ENCODE peak calls at places on chromosome 1, in four cellular contexts. K is K562, V is GM12878, W is H1. M is an unnamed sample.

GRCh38 chr1:147504801-147505303 is 36.4 kb upstream of the BCL9 start:
- DNase-seq in W (peak; percentile 84), K (peak; percentile 21), V (no peak), M (no peak)

GRCh38 chr1:2541619-2542246 is 11.7 kb upstream of the HES5 start:
- DNase-seq in W (no peak), K (peak; percentile 79), V (no peak), M (no peak)

GRCh38 chr1:153292740-153293479 is 19.8 kb downstream of the PGLYRP3 start:
- DNase-seq in K (peak; percentile 32), W (peak; percentile 61), V (no peak), M (no peak)

GRCh38 chr1:101316276-101316675 is 79.5 kb downstream of the S1PR1 start:
- DNase-seq in K (no peak), V (no peak), W (no peak), M (no peak)

GRCh38 chr1:72284398-72285073 is 2.2 kb upstream of the NEGR1 start:
- DNase-seq in W (peak; percentile 58), K (no peak), V (no peak), M (no peak)

GRCh38 chr1:94095112-94095637 is 25.8 kb downstream of the ABCA4 start:
- DNase-seq in K (no peak), V (no peak), W (no peak), M (no peak)

GRCh38 chr1:117534995-117535467 is 70.8 kb upstream of the TENT5C start:
- DNase-seq in W (peak; percentile 59), V (peak; percentile 28), K (peak; percentile 84), M (peak; percentile 35)

GRCh38 chr1:212161231-212161781 is 123.9 kb upstream of the PPP2R5A start:
- DNase-seq in W (no peak), K (peak; percentile 45), V (peak; percentile 25), M (peak; percentile 13)

GRCh38 chr1:149877211-149877946 is 22.0 kb upstream of the BOLA1 start:
- DNase-seq in W (no peak), K (no peak), V (no peak), M (no peak)

GRCh38 chr1:228851196-228851595 is 115.9 kb downstream of the RHOU start:
- DNase-seq in K (no peak), W (peak; percentile 14), V (no peak), M (no peak)

GRCh38 chr1:201275266-201275666 is 8.0 kb upstream of the PKP1 start:
- DNase-seq in K (no peak), W (no peak), V (no peak), M (peak; percentile 79)

GRCh38 chr1:90724361-90724760 is 7.3 kb upstream of the BARHL2 start:
- DNase-seq in V (no peak), W (peak; percentile 48), K (no peak), M (no peak)

GRCh38 chr1:154714638-154715037 is 106.7 kb upstream of the ADAR start:
- DNase-seq in V (no peak), W (no peak), K (no peak), M (no peak)

GRCh38 chr1:154717467-154718004 is 109.5 kb upstream of the ADAR start:
- DNase-seq in K (no peak), W (no peak), V (no peak), M (no peak)

GRCh38 chr1:154715385-154715784 is 107.4 kb upstream of the ADAR start:
- DNase-seq in K (no peak), V (no peak), W (no peak), M (no peak)

GRCh38 chr1:154716614-154717372 is 108.8 kb upstream of the ADAR start:
- DNase-seq in K (no peak), W (no peak), V (no peak), M (no peak)

GRCh38 chr1:154716012-154716411 is 108.0 kb upstream of the ADAR start:
- DNase-seq in V (no peak), K (no peak), W (no peak), M (no peak)
- TF ChIP-seq POLR2AphosphoS5 in V (no peak), K (no peak), W (no peak), M (no peak)

DNA sequence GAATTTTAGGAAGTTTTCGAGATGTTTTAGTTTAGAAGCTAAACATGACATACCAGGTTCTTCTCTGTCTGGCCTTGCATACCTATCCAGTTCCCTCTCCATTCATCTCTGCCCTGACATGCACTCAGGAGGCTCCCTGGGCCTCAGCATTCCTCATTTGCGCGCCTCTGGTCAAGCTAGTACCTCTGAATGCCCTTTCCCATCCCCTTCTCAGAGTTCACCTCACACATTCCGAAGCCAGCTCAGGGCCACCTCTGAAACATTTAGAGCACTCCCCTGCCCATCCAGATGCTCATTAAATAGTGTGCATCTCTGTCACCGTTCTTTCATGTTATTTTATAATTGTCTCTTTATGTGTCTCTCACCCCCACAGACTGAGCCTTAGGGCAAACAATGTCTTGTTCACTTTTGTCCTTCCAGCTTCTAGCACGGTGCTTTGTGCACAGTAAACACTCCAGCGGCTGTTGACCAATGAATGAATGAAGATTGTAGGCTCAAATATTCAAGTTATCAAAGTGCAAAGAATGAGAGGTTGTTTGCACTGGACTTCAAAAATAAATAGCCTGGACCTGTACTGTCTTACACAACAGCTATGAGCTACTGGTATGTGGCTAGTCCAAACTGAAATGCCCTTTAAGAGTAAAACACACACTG is 1.2 kb upstream of the DHCR24 start:
- DNase-seq in K (no peak), V (no peak), W (no peak), M (no peak)
- TF ChIP-seq EGR1 in K (no peak), V (no peak), W (no peak), M (no peak)

GRCh38 chr1:15408890-15409399 is 743 bp upstream of the EFHD2 start:
- DNase-seq in K (no peak), W (peak; percentile 75), V (no peak), M (no peak)
- H3K4me3 ChIP-seq in K (peak overlapping the region; percentile 87), W (peak overlapping the region; percentile 78), V (peak overlapping the region; percentile 97), M (peak overlapping the region; percentile 94)

GRCh38 chr1:42950146-42950480 is 8.6 kb downstream of the SLC2A1 start:
- DNase-seq in K (no peak), V (no peak), W (no peak), M (no peak)

GRCh38 chr1:42953182-42954180 is 5.2 kb downstream of the SLC2A1 start:
- DNase-seq in W (no peak), V (no peak), K (no peak), M (no peak)

GRCh38 chr1:42951588-42951987 is 7.1 kb downstream of the SLC2A1 start:
- DNase-seq in K (no peak), W (no peak), V (no peak), M (no peak)

GRCh38 chr1:42949312-42950145 is 9.1 kb downstream of the SLC2A1 start:
- DNase-seq in K (no peak), W (no peak), V (no peak), M (no peak)

DNA sequence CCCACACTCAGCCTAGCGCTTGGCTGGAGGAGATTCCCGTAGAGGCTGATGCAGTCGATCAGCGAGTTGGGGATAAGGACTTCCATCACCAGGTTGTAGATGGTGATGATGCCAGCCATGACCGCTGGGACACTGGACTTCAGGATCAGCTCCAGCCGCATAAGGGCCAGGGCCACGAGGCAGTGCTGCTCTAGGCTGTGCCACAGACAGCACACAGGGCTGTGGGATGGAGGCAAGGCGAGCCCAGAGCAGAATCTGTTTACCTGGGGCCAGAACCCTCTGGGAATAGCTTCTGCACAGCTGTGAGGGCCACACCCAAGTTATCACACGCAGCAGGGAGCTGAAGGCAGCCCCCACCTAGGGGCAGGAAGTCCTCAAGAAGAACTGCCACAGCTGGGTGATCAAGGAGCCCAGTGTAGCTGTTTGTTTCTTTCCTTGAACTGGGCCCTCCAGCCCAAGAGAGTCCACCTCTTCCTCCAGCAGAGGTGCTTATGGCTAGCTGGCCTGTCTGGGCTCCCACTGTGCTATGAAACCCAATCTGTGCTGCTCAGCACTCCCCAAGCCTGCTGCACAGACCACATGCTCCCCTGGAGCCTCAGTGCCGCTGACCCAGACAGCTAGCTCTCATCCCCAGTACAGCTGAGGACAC is 6.2 kb downstream of the SLC2A1 start:
- DNase-seq in W (no peak), K (peak; percentile 62), V (no peak), M (no peak)
- TF ChIP-seq POLR2AphosphoS5 in W (peak; percentile 47), K (peak; percentile 83), V (no peak), M (no peak)

GRCh38 chr1:104624538-104624937 is 874.8 kb downstream of the AMY1C start:
- DNase-seq in W (no peak), V (no peak), K (no peak), M (no peak)
- TF ChIP-seq EGR1 in W (no peak), V (no peak), K (no peak), M (no peak)